ENCODE peak calls at places on chromosome 15, in five cellular contexts. Q, D, F, G and Y are unnamed samples.

GRCh38 chr15:80514071-80514780 is 110.0 kb downstream of the ARNT2 start:
- DNase-seq in Q (no peak), F (no peak), D (peak), G (no peak), Y (no peak)

GRCh38 chr15:50248994-50249586 is 16.4 kb downstream of the HDC start:
- DNase-seq in D (no peak), Q (no peak), G (no peak), F (no peak), Y (no peak)

GRCh38 chr15:99177679-99178078 is 71.7 kb downstream of the TTC23 start:
- DNase-seq in G (no peak), F (no peak), Q (no peak), D (no peak), Y (no peak)

GRCh38 chr15:88658070-88658965 is 19.5 kb downstream of the ISG20 start:
- DNase-seq in D (no peak), G (no peak), F (no peak), Q (no peak), Y (no peak)

GRCh38 chr15:99248000-99248727 is 1.2 kb downstream of the TTC23 start:
- DNase-seq in Q (no peak), D (no peak), G (no peak), F (no peak), Y (no peak)

GRCh38 chr15:77097921-77098320 is 27.0 kb upstream of the TSPAN3 start:
- DNase-seq in D (no peak), F (no peak), G (no peak), Q (no peak), Y (peak)

GRCh38 chr15:92071030-92071644 is 217.6 kb downstream of the SLCO3A1 start:
- DNase-seq in G (no peak), D (no peak), F (no peak), Q (no peak), Y (no peak)

GRCh38 chr15:82807920-82808633 is 1.4 kb upstream of the WHAMM start:
- DNase-seq in G (no peak), F (no peak), D (no peak), Q (no peak), Y (no peak)

GRCh38 chr15:59896652-59897051 is 107.5 kb upstream of the FOXB1 start:
- DNase-seq in F (no peak), G (no peak), Q (no peak), D (no peak), Y (no peak)

GRCh38 chr15:42156266-42156922 is at the start of gene PLA2G4F:
- DNase-seq in Q (no peak), F (no peak), D (no peak), G (no peak), Y (no peak)

GRCh38 chr15:62250176-62250575 is 85.1 kb upstream of the C2CD4B start:
- DNase-seq in F (no peak), Q (no peak), D (no peak), G (no peak), Y (no peak)
- TF ChIP-seq TAF1 in F (no peak), Q (no peak), D (no peak), G (no peak), Y (no peak)

GRCh38 chr15:52261026-52261425 is 34.6 kb downstream of the MYO5C start:
- DNase-seq in Q (no peak), F (no peak), D (no peak), G (no peak), Y (no peak)

GRCh38 chr15:52257734-52258062 is 37.9 kb downstream of the MYO5C start:
- DNase-seq in Q (no peak), F (no peak), D (no peak), G (no peak), Y (no peak)

GRCh38 chr15:52261498-52262242 is 33.9 kb downstream of the MYO5C start:
- DNase-seq in G (peak), Q (no peak), F (no peak), D (peak), Y (peak)

GRCh38 chr15:52258461-52258860 is 37.1 kb downstream of the MYO5C start:
- DNase-seq in Q (no peak), F (no peak), D (no peak), G (no peak), Y (no peak)

DNA sequence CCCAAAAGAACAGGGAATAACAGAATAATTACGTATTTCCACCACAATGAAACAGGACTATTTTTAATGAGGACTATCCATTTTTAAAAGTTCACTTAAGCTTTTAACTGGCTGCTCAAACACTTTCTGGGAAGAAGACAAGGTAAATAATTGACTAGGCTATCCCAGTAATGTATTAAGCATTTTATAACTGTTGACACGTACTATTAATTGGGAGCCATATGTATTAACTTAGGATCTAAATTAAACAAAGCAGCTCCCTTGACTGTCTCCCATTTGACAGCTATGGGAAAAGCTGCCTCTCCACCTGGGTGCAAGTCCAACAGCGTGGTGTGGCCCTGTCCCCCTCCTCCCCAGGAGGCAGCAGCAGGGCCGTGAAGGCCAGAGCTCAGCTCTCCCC is 36.1 kb downstream of the MYO5C start:
- DNase-seq in G (no peak), D (no peak), Q (no peak), F (no peak), Y (no peak)
- H3K4me3 ChIP-seq in G (no peak), D (no peak), Q (no peak), F (no peak), Y (no peak)

GRCh38 chr15:28047277-28047676 is 51.8 kb downstream of the OCA2 start:
- DNase-seq in Q (no peak), F (no peak), G (no peak), D (no peak), Y (no peak)
- TF ChIP-seq TAF1 in Q (no peak), F (no peak), G (no peak), D (no peak), Y (no peak)

DNA sequence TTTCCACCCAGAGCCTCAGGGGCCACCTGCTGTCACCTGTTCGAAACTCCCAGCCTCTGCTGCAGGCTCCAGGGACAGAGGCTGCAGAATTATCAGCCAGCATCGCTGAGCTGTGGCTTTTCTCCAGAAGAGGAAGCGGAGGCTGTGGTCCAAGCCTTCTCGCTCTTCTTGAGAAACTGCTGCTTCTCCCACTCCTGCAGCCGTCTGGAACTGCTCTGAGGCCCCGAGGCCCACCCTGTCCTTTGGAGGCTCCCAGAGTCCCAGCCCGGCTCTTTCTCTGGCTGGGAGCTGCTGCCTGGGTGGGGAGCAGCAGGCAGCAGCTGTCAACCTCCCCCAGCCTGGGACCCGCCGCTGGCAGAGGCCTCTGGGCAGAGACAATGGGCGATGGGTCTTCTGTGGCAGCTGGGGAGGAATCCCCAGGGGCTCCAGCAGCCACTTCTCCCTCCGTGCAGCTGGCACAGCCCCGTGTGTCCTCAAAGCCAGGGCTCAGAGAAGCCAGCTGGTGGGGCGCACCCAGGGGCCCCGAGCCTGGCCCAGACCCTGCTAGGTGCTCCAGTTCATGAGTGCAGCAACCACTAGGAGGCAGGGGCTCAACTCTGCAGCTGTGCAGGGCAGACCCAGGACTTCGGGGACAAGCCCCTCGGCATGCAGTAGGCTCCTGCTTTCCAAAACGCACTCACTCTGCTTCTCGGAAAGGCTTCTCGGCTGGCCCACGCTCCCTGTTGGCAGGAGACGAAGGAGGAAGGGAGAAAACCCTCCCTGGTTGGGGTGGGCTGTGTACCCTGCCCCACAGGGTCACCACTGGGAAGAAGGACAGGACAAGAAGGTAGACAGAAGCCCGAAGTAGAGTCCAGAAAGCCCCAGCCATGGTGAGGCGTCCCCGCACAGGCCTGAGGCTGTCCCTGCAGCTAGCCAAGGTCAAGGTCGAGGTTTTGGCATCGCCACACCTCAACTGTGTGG is 49.9 kb upstream of the FURIN start:
- DNase-seq in D (peak), F (peak), G (no peak), Q (peak), Y (peak)
- H3K4me3 ChIP-seq in D (no peak), F (no peak), G (no peak), Q (no peak), Y (no peak)

DNA sequence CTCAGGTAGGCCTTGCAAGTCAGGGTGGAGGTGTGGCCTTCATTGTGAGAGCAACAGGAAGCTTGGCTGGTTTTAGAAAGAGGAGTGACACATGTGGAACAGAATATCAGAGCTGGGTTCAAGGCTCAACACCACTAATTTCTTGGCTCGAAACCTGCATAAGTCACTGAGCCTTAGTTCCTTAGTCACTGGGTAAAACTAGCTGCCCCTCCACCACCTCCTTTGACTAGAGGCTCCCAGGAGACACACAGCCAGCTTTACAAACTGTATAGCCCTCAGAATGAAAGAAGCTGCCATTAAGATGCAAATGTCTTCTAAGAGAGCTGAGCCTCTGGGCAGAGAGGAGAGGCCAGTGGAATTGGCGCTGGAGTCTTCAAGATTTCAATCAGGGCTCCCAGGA is 67.7 kb downstream of the CERS3 start:
- DNase-seq in F (no peak), Q (no peak), D (no peak), G (peak), Y (no peak)
- TF ChIP-seq TAF1 in F (no peak), Q (no peak), D (no peak), G (no peak), Y (no peak)

GRCh38 chr15:56978898-56979662 is 60.6 kb downstream of the TCF12 start:
- DNase-seq in F (no peak), Q (no peak), G (no peak), D (no peak), Y (no peak)
- H3K4me3 ChIP-seq in F (no peak), Q (no peak), G (no peak), D (no peak), Y (no peak)

GRCh38 chr15:90774731-90775521 is 57.8 kb downstream of the BLM start:
- DNase-seq in Q (no peak), G (no peak), F (no peak), D (no peak), Y (no peak)
- TF ChIP-seq TAF1 in Q (no peak), G (no peak), F (no peak), D (no peak), Y (no peak)